ENCODE peak calls at places on chromosomes 2 and 18, in seven cellular contexts. T is breast epithelium, J is lower lobe of right lung, K is neural progenitor cell, G is endodermal cell, X is fibroblast of lung, O is endothelial cell of umbilical vein. S is an unnamed sample.

GRCh38 chr2:213156682-213157081 is 5.3 kb upstream of the IKZF2 start:
- DNase-seq in T (no peak), J (no peak), K (no peak), G (no peak), X (no peak), O (no peak), S (no peak)

GRCh38 chr2:62736899-62737559 is 31.5 kb downstream of the EHBP1 start:
- DNase-seq in T (no peak), J (no peak), K (peak; percentile 76), G (peak; percentile 48), X (no peak), O (no peak), S (no peak)

GRCh38 chr18:75041586-75041985 is 167.4 kb downstream of the PTGR3 start:
- DNase-seq in T (no peak), J (no peak), K (no peak), G (no peak), X (peak; percentile 54), O (peak; percentile 49), S (no peak)

GRCh38 chr18:48833701-48834394 is 116.9 kb downstream of the SMAD7 start:
- DNase-seq in T (peak; percentile 6), J (peak; percentile 47), K (no peak), G (peak; percentile 38), X (no peak), O (no peak), S (no peak)

GRCh38 chr2:133240505-133241230 is 327.6 kb downstream of the NCKAP5 start:
- DNase-seq in T (no peak), J (no peak), K (no peak), G (no peak), X (no peak), O (peak; percentile 20), S (no peak)

GRCh38 chr18:63949068-63949737 is at the start of gene HMSD:
- DNase-seq in T (no peak), J (peak; percentile 80), K (peak; percentile 84), G (peak; percentile 93), X (peak; percentile 28), O (peak; percentile 17), S (peak; percentile 66)

GRCh38 chr2:167875524-167875923 is 371.9 kb downstream of the STK39 start:
- DNase-seq in T (no peak), J (no peak), K (no peak), G (no peak), X (no peak), O (no peak), S (no peak)

GRCh38 chr2:9800975-9801723 is 42.1 kb upstream of the TAF1B start:
- DNase-seq in T (peak; percentile 56), J (peak; percentile 88), K (no peak), G (peak; percentile 70), X (peak; percentile 48), O (no peak), S (peak; percentile 12)

GRCh38 chr18:76620326-76620813 is 125.3 kb upstream of the ZNF516 start:
- DNase-seq in T (no peak), J (peak; percentile 82), K (peak; percentile 87), G (peak; percentile 95), X (peak; percentile 82), O (peak; percentile 24), S (peak; percentile 28)

GRCh38 chr18:59500765-59501164 is 141.7 kb upstream of the LMAN1 start:
- DNase-seq in T (no peak), J (no peak), K (no peak), G (no peak), X (no peak), O (no peak), S (no peak)

GRCh38 chr2:205759732-205760516 is 77.6 kb downstream of the NRP2 start:
- DNase-seq in T (no peak), J (no peak), K (no peak), G (no peak), X (no peak), O (no peak), S (no peak)

DNA sequence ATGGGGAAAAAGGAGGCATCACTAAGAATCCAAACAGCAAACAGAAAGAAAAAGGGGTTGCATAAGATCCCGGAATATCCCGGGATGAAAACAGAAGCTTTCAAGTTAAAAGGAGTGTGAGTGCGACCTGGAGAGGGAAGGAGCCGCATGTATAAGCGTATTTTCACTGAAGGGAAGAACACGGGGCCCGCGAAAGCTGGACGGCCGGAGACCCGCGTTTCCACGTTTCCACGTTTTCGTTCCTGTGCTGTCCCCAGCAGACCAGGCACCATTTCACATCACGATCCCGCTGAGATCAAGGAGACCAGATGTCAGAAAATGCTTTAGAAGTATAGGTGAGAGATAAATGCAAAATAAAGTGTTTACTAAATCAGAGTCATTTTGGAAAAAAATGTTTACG is 71.2 kb upstream of the SALL3 start:
- DNase-seq in T (no peak), J (no peak), K (no peak), G (peak; percentile 13), X (no peak), O (no peak), S (no peak)
- H3K27me3 ChIP-seq in T (no peaks in the 10 kb centered on the region), J (peaks cover 8% of the 10 kb centered on the region), K (no peaks in the 10 kb centered on the region), G (no peaks in the 10 kb centered on the region), X (no peaks in the 10 kb centered on the region), O (no peaks in the 10 kb centered on the region), S (no peaks in the 10 kb centered on the region)

DNA sequence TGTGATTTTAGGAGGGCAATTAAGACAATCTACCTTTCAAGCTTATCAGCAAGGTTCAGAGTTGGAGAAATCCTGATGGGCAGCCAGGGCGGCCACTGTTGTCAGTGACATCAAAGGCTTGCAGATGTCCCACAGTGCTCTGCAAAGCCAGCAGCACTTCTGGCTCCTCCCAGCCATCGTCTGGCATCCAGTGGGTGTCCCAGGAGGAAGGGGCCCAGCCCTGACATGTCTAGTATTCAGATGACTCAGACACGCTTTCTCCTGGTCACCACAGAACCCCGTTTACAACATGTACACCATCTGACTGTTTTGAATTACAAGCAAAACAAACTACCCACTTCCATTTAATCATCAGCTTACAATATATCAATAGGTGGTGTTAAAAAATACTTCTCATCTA is 61.4 kb downstream of the CYRIA start:
- DNase-seq in T (no peak), J (no peak), K (no peak), G (peak; percentile 51), X (no peak), O (no peak), S (no peak)
- H3K27me3 ChIP-seq in T (no peaks in the 10 kb centered on the region), J (no peaks in the 10 kb centered on the region), K (no peaks in the 10 kb centered on the region), G (no peaks in the 10 kb centered on the region), X (no peaks in the 10 kb centered on the region), O (no peaks in the 10 kb centered on the region), S (no peaks in the 10 kb centered on the region)

DNA sequence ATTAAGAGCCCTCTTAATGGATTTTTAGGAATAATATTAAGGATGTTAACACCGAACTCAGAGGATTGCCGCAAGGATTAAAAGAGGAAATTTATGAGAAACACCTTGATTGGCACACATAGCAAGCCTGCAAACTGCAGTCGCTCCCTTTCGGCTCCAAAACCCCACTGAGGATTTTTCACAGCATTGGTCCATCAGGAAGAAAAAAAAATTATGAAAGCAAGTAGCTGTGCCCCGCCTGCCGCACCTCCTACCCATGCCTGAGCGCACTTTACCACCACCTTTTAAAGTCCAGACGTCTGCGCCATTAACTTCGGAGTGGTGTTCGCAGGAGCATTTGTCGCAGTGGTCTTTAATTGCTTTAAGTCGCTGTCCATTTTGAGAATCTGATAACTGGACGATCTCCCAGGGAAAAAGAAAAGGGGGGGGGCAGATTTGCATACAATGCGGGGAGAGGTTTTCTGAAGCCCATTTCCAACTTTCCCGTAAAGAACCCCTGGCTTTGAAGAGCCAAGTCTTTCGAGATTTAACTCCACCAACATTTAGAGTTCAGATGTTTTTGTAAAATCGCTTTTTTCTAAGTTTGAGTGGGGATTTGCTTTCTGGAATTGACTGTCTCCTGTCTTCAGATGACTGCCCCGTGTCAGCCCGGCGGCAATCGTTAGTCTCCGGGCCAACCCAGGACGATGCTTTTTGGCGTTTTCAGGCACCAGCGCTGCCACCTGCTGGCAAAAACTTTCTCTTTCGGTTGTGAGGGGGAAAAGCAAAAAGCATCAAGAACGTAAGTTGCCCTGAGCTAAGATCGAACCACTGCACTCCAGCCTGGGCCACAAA is 914 bp upstream of the TRABD2A start:
- DNase-seq in T (peak; percentile 78), J (peak; percentile 85), K (peak; percentile 90), G (peak; percentile 95), X (peak; percentile 87), O (peak; percentile 82), S (peak; percentile 78)
- H3K27me3 ChIP-seq in T (peaks cover 7% of the 10 kb centered on the region), J (peaks cover 18% of the 10 kb centered on the region), K (peaks cover 88% of the 10 kb centered on the region), G (peaks cover 81% of the 10 kb centered on the region), X (peaks cover 5% of the 10 kb centered on the region), O (peaks cover 41% of the 10 kb centered on the region), S (peaks cover 16% of the 10 kb centered on the region)

DNA sequence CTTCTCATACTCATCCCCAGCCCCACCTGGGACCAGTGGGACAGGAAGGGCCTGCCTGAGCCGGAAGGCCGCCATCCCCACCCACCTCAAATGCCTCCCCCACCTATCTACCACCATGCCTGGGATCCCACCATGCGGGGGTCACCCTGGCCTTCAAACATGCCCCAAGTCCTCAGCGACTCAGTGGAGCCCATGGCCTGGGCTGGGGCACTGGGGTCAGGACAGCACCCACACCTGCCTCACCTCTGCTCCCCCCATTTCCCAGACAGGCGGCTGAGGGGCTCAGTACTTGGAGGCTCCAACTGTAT is 7.6 kb downstream of the INHBB start:
- DNase-seq in T (no peak), J (no peak), K (no peak), G (no peak), X (no peak), O (no peak), S (no peak)
- H3K27me3 ChIP-seq in T (no peaks in the 10 kb centered on the region), J (peaks cover 17% of the 10 kb centered on the region), K (peaks cover 55% of the 10 kb centered on the region), G (peaks cover 43% of the 10 kb centered on the region), X (peaks cover 7% of the 10 kb centered on the region), O (peaks cover 4% of the 10 kb centered on the region), S (no peaks in the 10 kb centered on the region)

DNA sequence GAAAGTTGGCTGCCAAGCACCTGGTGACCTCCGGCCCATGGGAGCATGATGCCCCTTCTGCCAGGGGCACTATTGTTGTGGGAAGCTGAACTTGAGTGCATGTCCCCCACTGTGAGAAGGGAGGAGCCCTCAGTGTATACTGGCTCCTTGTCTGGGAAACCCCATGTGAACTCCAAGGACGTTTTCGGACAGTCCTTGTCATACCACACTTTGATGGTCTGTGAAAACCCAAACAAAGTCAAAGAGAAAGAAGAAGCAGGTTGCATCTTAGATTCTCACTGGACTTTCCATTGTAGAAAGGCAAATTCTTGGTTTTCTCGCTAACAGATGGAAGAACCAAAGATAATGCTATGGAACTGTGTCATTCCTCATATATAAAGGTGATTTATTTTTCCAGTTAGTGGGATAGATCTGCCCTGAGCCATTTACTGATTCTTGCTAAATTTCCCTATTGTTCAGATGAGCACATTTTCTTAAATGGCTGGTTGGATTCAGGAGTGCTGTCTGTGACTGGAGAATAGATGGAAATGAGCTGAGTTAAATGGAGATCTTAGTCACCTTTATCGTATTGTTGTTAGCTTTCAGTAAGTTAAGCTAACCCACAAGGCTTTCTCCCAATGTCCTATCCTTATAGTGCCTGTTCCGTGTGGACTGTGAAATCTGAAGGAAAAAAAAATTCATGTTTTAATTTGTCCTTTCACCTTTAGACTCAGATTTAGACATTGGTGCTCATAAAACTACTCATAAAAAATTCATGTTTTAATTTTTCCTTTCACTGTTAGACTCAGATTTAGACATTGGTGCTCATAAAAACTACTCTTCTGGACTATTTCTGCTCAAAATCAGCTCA is 166.6 kb downstream of the ACTR3 start:
- DNase-seq in T (no peak), J (no peak), K (no peak), G (no peak), X (no peak), O (no peak), S (no peak)
- H3K27me3 ChIP-seq in T (no peaks in the 10 kb centered on the region), J (no peaks in the 10 kb centered on the region), K (no peaks in the 10 kb centered on the region), G (peaks cover 60% of the 10 kb centered on the region), X (no peaks in the 10 kb centered on the region), O (no peaks in the 10 kb centered on the region), S (no peaks in the 10 kb centered on the region)

GRCh38 chr2:86338778-86339295 is 1.4 kb upstream of the REEP1 start:
- DNase-seq in T (no peak), J (no peak), K (no peak), G (no peak), X (no peak), O (no peak), S (no peak)
- H3K27me3 ChIP-seq in T (no peaks in the 10 kb centered on the region), J (peaks cover 42% of the 10 kb centered on the region), K (peaks cover 89% of the 10 kb centered on the region), G (peaks cover 78% of the 10 kb centered on the region), X (peaks cover 30% of the 10 kb centered on the region), O (peaks cover 66% of the 10 kb centered on the region), S (peaks cover 5% of the 10 kb centered on the region)

GRCh38 chr2:131022731-131023130 is 70.5 kb downstream of the FAM168B start:
- DNase-seq in T (no peak), J (no peak), K (no peak), G (no peak), X (no peak), O (no peak), S (no peak)
- H3K27me3 ChIP-seq in T (no peaks in the 10 kb centered on the region), J (no peaks in the 10 kb centered on the region), K (no peaks in the 10 kb centered on the region), G (no peaks in the 10 kb centered on the region), X (no peaks in the 10 kb centered on the region), O (no peaks in the 10 kb centered on the region), S (no peaks in the 10 kb centered on the region)